ENCODE peak calls at places on chromosomes 7 and 10, in four cellular contexts. L is H1, I is IMR-90, N is H9. X is an unnamed sample.

GRCh38 chr10:110737886-110738634 is 93.9 kb downstream of the RBM20 start:
- DNase-seq in N (no peak), I (peak), L (no peak), X (no peak)

GRCh38 chr10:113094114-113094486 is 144.1 kb downstream of the TCF7L2 start:
- DNase-seq in N (no peak), L (no peak), I (peak), X (no peak)

GRCh38 chr10:88830643-88831277 is 20.9 kb downstream of the ANKRD22 start:
- DNase-seq in L (no peak), N (no peak), I (no peak), X (no peak)

GRCh38 chr10:13219685-13220670 is 14.2 kb downstream of the UCMA start:
- DNase-seq in I (peak), N (peak), L (peak), X (peak)

GRCh38 chr10:75939541-75939940 is 508.1 kb downstream of the LRMDA start:
- DNase-seq in L (no peak), N (no peak), I (no peak), X (no peak)

GRCh38 chr10:12875100-12875499 is 126.4 kb downstream of the CCDC3 start:
- DNase-seq in N (no peak), L (no peak), I (peak), X (no peak)

GRCh38 chr7:28771901-28772622 is 186.1 kb downstream of the TRIL start:
- DNase-seq in L (no peak), N (no peak), I (no peak), X (no peak)

GRCh38 chr10:94232711-94233383 is 129.9 kb downstream of the NOC3L start:
- DNase-seq in N (no peak), I (no peak), L (no peak), X (peak)

GRCh38 chr10:118543714-118544400 is 51.6 kb downstream of the PRLHR start:
- DNase-seq in I (peak), N (peak), L (no peak), X (peak)

GRCh38 chr7:50728184-50728583 is 54.5 kb downstream of the GRB10 start:
- DNase-seq in N (no peak), L (no peak), I (peak), X (no peak)

GRCh38 chr7:51645298-51645697 is 328.7 kb upstream of the COBL start:
- DNase-seq in I (no peak), N (no peak), L (peak), X (peak)

GRCh38 chr10:69757553-69758309 is 44.0 kb upstream of the COL13A1 start:
- DNase-seq in I (peak), N (no peak), L (no peak), X (no peak)

GRCh38 chr7:130232209-130232608 is 24.5 kb downstream of the SSMEM1 start:
- DNase-seq in L (no peak), I (no peak), N (no peak), X (no peak)

GRCh38 chr7:80991654-80992053 is 72.8 kb upstream of the SEMA3C start:
- DNase-seq in L (no peak), I (no peak), N (no peak), X (no peak)

GRCh38 chr10:100894033-100894432 is 18.7 kb upstream of the SLF2 start:
- DNase-seq in I (no peak), N (no peak), L (no peak), X (no peak)

GRCh38 chr7:33733865-33734650 is 171.3 kb upstream of the BMPER start:
- DNase-seq in L (no peak), N (no peak), I (no peak), X (peak)

DNA sequence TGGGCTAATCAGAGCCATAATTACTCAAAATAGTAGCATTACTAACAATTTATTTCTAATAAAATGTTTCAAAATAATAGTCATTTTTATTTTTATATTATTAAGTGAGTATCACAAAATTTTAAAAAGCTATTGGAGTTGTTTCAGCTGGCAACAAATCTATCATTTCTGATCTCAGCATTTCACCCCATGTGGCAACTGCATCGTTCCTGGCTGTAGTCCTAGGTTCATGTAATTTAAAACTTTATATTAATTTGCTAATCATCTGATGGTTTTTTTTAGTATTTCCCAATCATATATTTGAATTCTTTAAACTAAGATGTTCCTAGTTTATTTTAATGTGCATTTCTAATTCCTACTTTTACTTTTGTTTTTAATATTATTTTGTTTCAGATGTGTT is 293.0 kb upstream of the AKR1E2 start:
- DNase-seq in I (no peak), L (no peak), N (no peak), X (no peak)
- H3K4me2 ChIP-seq in I (no peak), L (no peak), N (no peak), X (no peak)

DNA sequence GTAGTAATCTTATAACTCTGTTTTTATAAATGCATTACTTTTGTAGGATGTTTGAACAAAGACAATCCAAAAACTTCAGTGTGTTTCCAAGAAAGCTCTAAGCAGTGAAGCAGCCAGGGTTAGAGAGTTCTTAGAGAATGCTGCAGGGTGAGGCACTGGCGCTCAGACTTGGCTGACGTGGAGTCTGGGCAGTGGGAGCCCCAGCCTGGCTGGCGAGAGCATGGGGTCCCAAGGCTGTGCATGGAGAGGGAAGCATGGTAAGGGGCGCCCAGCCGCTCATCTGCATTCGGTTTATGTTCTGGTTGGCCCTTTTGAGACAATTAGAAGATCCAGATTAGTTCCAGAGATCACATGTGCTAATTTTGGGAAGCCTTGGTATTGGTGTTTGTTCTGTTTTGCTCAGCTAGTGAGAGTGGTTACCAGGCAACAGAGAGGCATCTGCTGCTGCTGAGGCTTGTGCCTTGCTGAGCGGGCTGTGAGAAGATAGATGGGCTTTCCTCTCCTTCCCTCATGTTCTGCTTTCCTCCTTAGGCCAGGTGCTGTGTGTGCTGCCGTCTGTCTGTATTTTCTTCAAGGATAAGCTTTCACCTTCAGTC is 10.3 kb downstream of the SUN1 start:
- DNase-seq in N (no peak), I (no peak), L (no peak), X (peak)
- H3K56ac ChIP-seq in N (no peak), I (no peak), L (no peak), X (no peak)

GRCh38 chr7:117133125-117133524 is 179.8 kb downstream of the ST7 start:
- DNase-seq in I (no peak), L (no peak), N (no peak), X (no peak)
- H3K4me2 ChIP-seq in I (peak), L (no peak), N (no peak), X (no peak)

GRCh38 chr7:132258231-132258630 is 318.0 kb downstream of the PLXNA4 start:
- DNase-seq in L (no peak), I (no peak), N (no peak), X (no peak)

GRCh38 chr7:132256721-132257212 is 319.5 kb downstream of the PLXNA4 start:
- DNase-seq in L (no peak), I (no peak), N (no peak), X (no peak)

GRCh38 chr7:132257253-132257652 is 319.0 kb downstream of the PLXNA4 start:
- DNase-seq in N (no peak), L (no peak), I (no peak), X (no peak)

GRCh38 chr7:132263151-132263550 is 313.1 kb downstream of the PLXNA4 start:
- DNase-seq in I (no peak), L (no peak), N (no peak), X (no peak)

GRCh38 chr7:132261296-132261695 is 315.0 kb downstream of the PLXNA4 start:
- DNase-seq in L (no peak), N (no peak), I (no peak), X (no peak)
- H3K56ac ChIP-seq in L (no peak), N (no peak), I (no peak), X (no peak)

DNA sequence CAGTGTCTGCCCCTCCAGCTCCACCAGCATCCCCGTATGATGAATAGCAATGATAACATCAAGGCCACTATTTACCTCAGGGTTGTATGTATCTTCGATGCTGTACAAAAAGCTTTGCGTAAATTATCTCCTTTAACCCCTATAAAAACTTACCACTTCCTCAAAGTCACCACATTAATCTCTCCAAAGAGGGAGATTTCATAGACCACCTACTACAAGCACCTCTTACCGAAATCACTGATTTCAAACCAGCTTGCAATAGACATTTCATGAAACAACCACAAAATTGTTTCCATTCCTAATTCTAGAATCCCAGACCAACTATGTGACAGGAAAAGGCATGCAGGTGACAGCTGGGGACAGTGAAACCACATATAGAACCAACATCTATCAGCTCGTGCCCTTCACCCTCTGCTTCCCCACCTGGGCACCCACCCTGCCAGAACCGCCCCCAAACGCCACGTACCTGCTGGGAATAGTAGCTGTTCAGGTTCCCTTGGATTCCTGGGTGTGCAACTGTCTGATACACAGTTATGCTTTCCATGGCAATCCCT is 20.1 kb upstream of the MMP21 start:
- DNase-seq in L (no peak), N (no peak), I (no peak), X (no peak)
- H3K4me2 ChIP-seq in L (no peak), N (no peak), I (no peak), X (no peak)

GRCh38 chr7:139613971-139614411 is 90.5 kb downstream of the CLEC2L start:
- DNase-seq in N (peak), L (peak), I (no peak), X (no peak)
- H3K56ac ChIP-seq in N (no peak), L (no peak), I (no peak), X (no peak)

DNA sequence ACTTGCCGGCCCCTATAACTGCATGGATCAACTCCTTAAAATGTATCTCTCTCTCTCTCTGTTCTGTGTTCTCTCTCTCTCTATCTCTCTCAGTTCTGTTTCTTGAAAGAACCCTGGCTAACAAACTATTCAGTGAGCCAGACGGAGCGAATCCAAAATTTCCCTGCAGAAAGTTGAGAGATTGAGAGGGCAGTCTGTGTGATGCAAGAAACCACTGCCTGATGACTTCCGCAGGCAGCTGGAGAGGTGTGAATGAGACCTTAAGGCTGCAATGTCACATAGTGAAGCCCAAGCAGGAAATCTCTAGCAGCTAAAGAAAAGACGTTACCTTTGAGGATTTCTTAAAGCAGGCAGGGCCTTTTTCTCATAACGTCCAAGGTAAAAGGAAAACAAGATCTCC is 17.3 kb downstream of the FAM107B start:
- DNase-seq in L (no peak), I (no peak), N (no peak), X (peak)
- H3K4me2 ChIP-seq in L (no peak), I (no peak), N (no peak), X (no peak)

GRCh38 chr7:20198295-20198694 is 18.9 kb downstream of the MACC1 start:
- DNase-seq in N (no peak), I (no peak), L (no peak), X (no peak)
- H3K56ac ChIP-seq in N (no peak), I (no peak), L (no peak), X (no peak)

DNA sequence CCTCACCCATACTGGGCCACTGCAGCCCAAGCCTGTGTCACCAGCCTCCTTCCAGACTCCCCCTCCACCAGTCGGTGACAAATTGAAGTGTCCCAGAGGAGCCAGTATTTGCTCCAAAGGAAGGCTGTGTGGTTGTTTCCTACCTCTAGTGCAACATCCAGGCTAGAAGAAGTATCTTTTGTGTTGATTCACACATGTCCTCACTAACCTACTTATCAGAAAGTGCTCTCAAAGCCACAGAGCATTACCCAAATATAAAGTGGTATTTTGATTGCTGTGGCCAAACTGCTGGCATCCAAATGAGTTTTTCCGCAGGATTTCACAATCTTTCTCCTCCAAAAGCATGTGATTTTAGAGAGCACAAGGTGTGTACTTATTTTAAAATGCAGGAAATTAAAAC is 134.8 kb downstream of the CUL2 start:
- DNase-seq in N (no peak), L (no peak), I (no peak), X (no peak)
- H3K4me2 ChIP-seq in N (no peak), L (no peak), I (no peak), X (no peak)

DNA sequence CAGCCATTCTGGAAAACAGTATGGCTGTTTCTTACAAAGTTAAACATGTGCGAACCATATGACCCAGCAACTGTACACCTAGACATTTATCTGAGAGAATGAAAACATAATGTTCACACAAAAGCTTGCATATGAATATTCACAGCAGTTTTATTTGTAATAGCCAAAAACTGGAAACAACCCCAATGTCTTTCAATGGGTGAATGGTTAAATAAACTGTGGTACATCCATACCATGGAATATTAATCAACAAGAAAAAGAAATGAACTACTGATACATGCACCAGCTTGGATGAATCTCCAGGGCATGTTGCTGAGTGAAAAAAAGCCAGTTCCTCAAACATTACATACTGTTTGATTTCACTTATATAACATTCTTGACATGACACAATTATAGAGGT is 37.3 kb downstream of the LEP start:
- DNase-seq in I (no peak), L (no peak), N (no peak), X (no peak)
- H3K56ac ChIP-seq in I (no peak), L (no peak), N (no peak), X (no peak)

X was measured in mesendoderm.